ENCODE peak calls at places on chromosome X, in six cellular contexts. D is esophagus muscularis mucosa, G is body of pancreas, O is pancreas, I is PC-9, J is astrocyte. Q is an unnamed sample.

GRCh38 chrX:130120746-130121504 is 10.6 kb upstream of the ELF4 start:
- DNase-seq in I (peak; percentile 79), D (no peak), G (peak; percentile 66), J (peak; percentile 62), O (peak; percentile 83), Q (peak; percentile 83)

GRCh38 chrX:38293741-38294140 is 33.6 kb downstream of the RPGR start:
- DNase-seq in O (no peak), I (no peak), G (no peak), J (no peak), D (no peak), Q (no peak)

GRCh38 chrX:119870626-119871131 is 854 bp downstream of the RNF113A start:
- DNase-seq in I (peak; percentile 26), G (peak; percentile 13), D (no peak), O (no peak), J (no peak), Q (peak; percentile 35)

GRCh38 chrX:123860983-123861382 is 1.1 kb downstream of the XIAP start:
- DNase-seq in J (no peak), I (no peak), D (no peak), O (no peak), G (peak; percentile 13), Q (peak; percentile 36)

GRCh38 chrX:24424948-24425347 is 40.1 kb upstream of the PDK3 start:
- DNase-seq in O (no peak), J (peak; percentile 16), D (peak; percentile 91), G (peak; percentile 38), I (no peak), Q (peak; percentile 17)

GRCh38 chrX:19799319-19800182 is 87.8 kb downstream of the SH3KBP1 start:
- DNase-seq in J (peak; percentile 51), G (peak; percentile 5), D (no peak), I (no peak), O (no peak), Q (no peak)

GRCh38 chrX:74291577-74291963 is 12.4 kb upstream of the ZCCHC13 start:
- DNase-seq in G (no peak), D (no peak), O (no peak), J (no peak), I (no peak), Q (no peak)

GRCh38 chrX:11886745-11887144 is 128.7 kb downstream of the MSL3 start:
- DNase-seq in I (no peak), J (peak; percentile 70), G (no peak), O (no peak), D (no peak), Q (no peak)

GRCh38 chrX:18949902-18950301 is 34.0 kb downstream of the PHKA2 start:
- DNase-seq in I (no peak), G (no peak), O (no peak), D (no peak), J (no peak), Q (no peak)

GRCh38 chrX:19785647-19786046 is 101.8 kb downstream of the SH3KBP1 start:
- DNase-seq in J (no peak), D (no peak), O (no peak), G (no peak), I (no peak), Q (no peak)

GRCh38 chrX:119410027-119410819 is 11.1 kb downstream of the SLC25A43 start:
- DNase-seq in G (peak; percentile 76), D (no peak), J (peak; percentile 90), I (peak; percentile 92), O (peak; percentile 60), Q (peak; percentile 79)

GRCh38 chrX:41946973-41947612 is 23.7 kb upstream of the CASK start:
- DNase-seq in J (peak; percentile 4), D (no peak), O (no peak), G (no peak), I (no peak), Q (no peak)

GRCh38 chrX:135605906-135606305 is 85.4 kb downstream of the INTS6L start:
- DNase-seq in D (no peak), O (no peak), G (no peak), I (no peak), J (no peak), Q (no peak)

GRCh38 chrX:136616987-136617685 is 30.8 kb upstream of the CD40LG start:
- DNase-seq in D (no peak), O (no peak), J (no peak), I (no peak), G (no peak), Q (no peak)

GRCh38 chrX:30713061-30713525 is 59.9 kb downstream of the GK start:
- DNase-seq in G (peak; percentile 60), O (peak; percentile 61), J (peak; percentile 34), I (peak; percentile 22), D (no peak), Q (no peak)

GRCh38 chrX:30712214-30712613 is 59.0 kb downstream of the GK start:
- DNase-seq in J (no peak), I (no peak), G (no peak), O (no peak), D (no peak), Q (no peak)

GRCh38 chrX:30715976-30716375 is 62.8 kb downstream of the GK start:
- DNase-seq in G (no peak), I (no peak), D (no peak), J (no peak), O (no peak), Q (no peak)

GRCh38 chrX:30714138-30714537 is 60.9 kb downstream of the GK start:
- DNase-seq in I (no peak), G (no peak), O (no peak), J (no peak), D (no peak), Q (no peak)
- H3K4me1 ChIP-seq in I (no peaks in the 10 kb centered on the region), G (no peaks in the 10 kb centered on the region), O (no peaks in the 10 kb centered on the region), J (no peaks in the 10 kb centered on the region), D (no peaks in the 10 kb centered on the region), Q (no peaks in the 10 kb centered on the region)

GRCh38 chrX:131262738-131263679 is 26.1 kb downstream of the IGSF1 start:
- DNase-seq in J (no peak), G (peak; percentile 38), I (peak; percentile 45), O (peak; percentile 76), D (no peak), Q (no peak)
- TF ChIP-seq CTCF in J (no peak), G (peak; percentile 58), I (peak; percentile 79), O (peak; percentile 12), D (no peak), Q (no peak)

DNA sequence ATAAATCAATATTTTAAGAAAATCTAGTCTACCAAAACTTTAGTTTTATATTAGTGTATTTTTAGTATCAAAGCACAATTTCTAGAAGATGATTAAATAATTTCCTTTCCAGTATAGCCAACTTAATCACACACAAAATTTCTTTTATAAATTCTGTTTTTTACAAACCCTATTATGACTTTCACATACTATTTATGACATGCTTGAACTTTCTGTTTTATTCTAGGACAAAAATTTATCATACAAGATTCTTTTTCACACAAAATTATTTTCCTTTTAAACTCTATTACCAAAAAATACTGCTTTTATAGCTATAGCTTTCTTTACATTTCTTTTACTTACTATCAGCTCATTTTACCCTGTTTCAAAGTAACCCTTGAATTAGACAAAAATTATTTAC is 149.5 kb downstream of the OR13H1 start:
- DNase-seq in D (no peak), I (no peak), G (no peak), O (no peak), J (no peak), Q (no peak)
- H3K9me3 ChIP-seq in D (no peaks in the 10 kb centered on the region), I (peaks cover 6% of the 10 kb centered on the region), G (no peaks in the 10 kb centered on the region), O (no peaks in the 10 kb centered on the region), J (no peaks in the 10 kb centered on the region), Q (no peaks in the 10 kb centered on the region)

GRCh38 chrX:109952050-109952449 is 50.9 kb upstream of the TMEM164 start:
- DNase-seq in G (no peak), D (no peak), I (peak; percentile 62), O (no peak), J (peak; percentile 9), Q (no peak)

GRCh38 chrX:109954333-109954732 is 48.6 kb upstream of the TMEM164 start:
- DNase-seq in J (peak; percentile 24), O (no peak), D (no peak), G (no peak), I (no peak), Q (no peak)

GRCh38 chrX:109954955-109955354 is 48.0 kb upstream of the TMEM164 start:
- DNase-seq in D (no peak), I (no peak), O (no peak), G (no peak), J (no peak), Q (no peak)

GRCh38 chrX:109952985-109953905 is 49.7 kb upstream of the TMEM164 start:
- DNase-seq in J (no peak), G (no peak), D (no peak), I (no peak), O (no peak), Q (no peak)
- H3K4me1 ChIP-seq in J (no peaks in the 10 kb centered on the region), G (no peaks in the 10 kb centered on the region), D (no peaks in the 10 kb centered on the region), I (peaks cover 22% of the 10 kb centered on the region), O (no peaks in the 10 kb centered on the region), Q (no peaks in the 10 kb centered on the region)

GRCh38 chrX:57282568-57282967 is 3.9 kb upstream of the FAAH2 start:
- DNase-seq in O (no peak), G (no peak), J (no peak), I (no peak), D (no peak), Q (no peak)
- TF ChIP-seq CTCF in O (no peak), G (peak; percentile 6), J (no peak), I (peak; percentile 26), D (no peak), Q (no peak)

GRCh38 chrX:68750316-68750715 is 78.5 kb upstream of the EFNB1 start:
- DNase-seq in G (no peak), I (no peak), J (no peak), O (no peak), D (no peak), Q (no peak)

GRCh38 chrX:68749426-68749825 is 79.4 kb upstream of the EFNB1 start:
- DNase-seq in J (no peak), I (no peak), O (no peak), D (no peak), G (no peak), Q (no peak)

GRCh38 chrX:68753218-68753617 is 75.6 kb upstream of the EFNB1 start:
- DNase-seq in I (no peak), D (no peak), O (no peak), G (no peak), J (no peak), Q (no peak)

GRCh38 chrX:68754406-68754805 is 74.4 kb upstream of the EFNB1 start:
- DNase-seq in I (no peak), J (no peak), O (no peak), G (no peak), D (no peak), Q (no peak)

DNA sequence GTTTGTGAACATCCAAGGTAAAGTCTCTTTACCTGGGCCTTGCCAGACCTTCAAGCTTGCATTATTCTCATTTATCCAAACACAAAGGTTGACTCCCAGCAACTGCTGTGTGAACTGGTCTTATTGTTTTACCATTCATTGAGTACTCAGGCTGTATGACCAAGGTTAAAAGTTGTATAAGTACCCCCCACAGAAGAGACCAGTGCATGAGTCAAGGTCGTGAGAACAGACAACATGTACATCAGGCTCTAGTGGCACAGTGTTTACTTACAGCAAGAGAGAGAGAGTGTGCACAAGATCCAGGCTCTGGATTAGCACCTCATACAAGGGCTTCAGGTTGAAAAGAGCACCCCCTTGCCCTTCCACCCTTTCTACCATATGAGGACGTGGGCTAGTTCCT is 77.4 kb upstream of the EFNB1 start:
- DNase-seq in J (no peak), O (no peak), I (no peak), G (no peak), D (no peak), Q (no peak)
- H3K9me3 ChIP-seq in J (no peaks in the 10 kb centered on the region), O (no peaks in the 10 kb centered on the region), I (no peaks in the 10 kb centered on the region), G (no peaks in the 10 kb centered on the region), D (no peaks in the 10 kb centered on the region), Q (no peaks in the 10 kb centered on the region)

DNA sequence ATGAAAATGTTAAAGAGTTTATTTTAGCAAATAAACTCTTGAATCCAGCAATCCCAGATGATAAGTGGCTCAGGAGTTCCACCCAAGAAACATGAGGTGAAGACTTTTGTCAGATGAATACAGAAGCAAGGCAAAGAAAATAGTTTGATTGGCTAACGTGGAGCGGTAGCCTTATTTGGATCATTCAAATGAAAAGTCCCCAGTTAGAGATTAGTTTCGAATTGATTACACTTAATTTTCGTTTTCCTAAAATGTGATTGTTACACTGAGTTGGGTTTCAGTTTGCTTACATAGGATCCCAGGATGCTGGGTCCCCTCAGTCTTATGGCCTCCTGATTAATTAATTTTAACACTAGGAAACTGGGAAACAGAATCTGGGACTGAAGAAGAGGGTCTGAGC is 76.4 kb upstream of the RPA4 start:
- DNase-seq in I (no peak), J (no peak), G (no peak), O (no peak), D (no peak), Q (no peak)
- H3K4me1 ChIP-seq in I (no peaks in the 10 kb centered on the region), J (no peaks in the 10 kb centered on the region), G (no peaks in the 10 kb centered on the region), O (no peaks in the 10 kb centered on the region), D (no peaks in the 10 kb centered on the region), Q (no peaks in the 10 kb centered on the region)